ENCODE peak calls at places on chromosomes 1 and 21, in eight cellular contexts. One of them, this sample, is unnamed.

GRCh38 chr1:55352801-55353180 is 137.6 kb upstream of the USP24 start:
- DNase-seq in EL: no peak
- DNase-seq in activated CD4-positive, alpha-beta T cell treated with anti-CD3 and anti-CD28 coated beads for 1 hour: no peak
- DNase-seq in lower lobe of right lung: no peak
- DNase-seq in ecto neural progenitor cell: no peak
- DNase-seq in T-helper 22 cell: no peak
- DNase-seq in fibroblast of lung: no peak
- DNase-seq in NAMALWA: no peak
- DNase-seq in this sample: no peak

GRCh38 chr1:41767534-41767933 is 151.2 kb downstream of the HIVEP3 start:
- DNase-seq in NAMALWA: no peak
- DNase-seq in fibroblast of lung: no peak
- DNase-seq in T-helper 22 cell: no peak
- DNase-seq in activated CD4-positive, alpha-beta T cell treated with anti-CD3 and anti-CD28 coated beads for 1 hour: no peak
- DNase-seq in EL: no peak
- DNase-seq in lower lobe of right lung: no peak
- DNase-seq in ecto neural progenitor cell: no peak
- DNase-seq in this sample: no peak

GRCh38 chr21:37531402-37532042 is 164.9 kb downstream of the DYRK1A start:
- DNase-seq in T-helper 22 cell: no peak
- DNase-seq in lower lobe of right lung: peak; percentile 70
- DNase-seq in EL: no peak
- DNase-seq in ecto neural progenitor cell: no peak
- DNase-seq in activated CD4-positive, alpha-beta T cell treated with anti-CD3 and anti-CD28 coated beads for 1 hour: no peak
- DNase-seq in fibroblast of lung: no peak
- DNase-seq in NAMALWA: no peak
- DNase-seq in this sample: no peak

GRCh38 chr1:228362884-228363450 is 43.7 kb downstream of the TRIM11 start:
- DNase-seq in ecto neural progenitor cell: no peak
- DNase-seq in NAMALWA: no peak
- DNase-seq in EL: no peak
- DNase-seq in lower lobe of right lung: peak; percentile 9
- DNase-seq in fibroblast of lung: no peak
- DNase-seq in T-helper 22 cell: no peak
- DNase-seq in activated CD4-positive, alpha-beta T cell treated with anti-CD3 and anti-CD28 coated beads for 1 hour: no peak
- DNase-seq in this sample: no peak

GRCh38 chr1:21811875-21812305 is at the start of gene LDLRAD2:
- DNase-seq in T-helper 22 cell: no peak
- DNase-seq in lower lobe of right lung: no peak
- DNase-seq in fibroblast of lung: no peak
- DNase-seq in NAMALWA: no peak
- DNase-seq in EL: no peak
- DNase-seq in activated CD4-positive, alpha-beta T cell treated with anti-CD3 and anti-CD28 coated beads for 1 hour: no peak
- DNase-seq in ecto neural progenitor cell: no peak
- DNase-seq in this sample: no peak

GRCh38 chr1:223747838-223748335 is 35.5 kb downstream of the CAPN2 start:
- DNase-seq in ecto neural progenitor cell: no peak
- DNase-seq in lower lobe of right lung: no peak
- DNase-seq in EL: peak; percentile 44
- DNase-seq in NAMALWA: no peak
- DNase-seq in T-helper 22 cell: no peak
- DNase-seq in activated CD4-positive, alpha-beta T cell treated with anti-CD3 and anti-CD28 coated beads for 1 hour: no peak
- DNase-seq in fibroblast of lung: peak; percentile 72
- DNase-seq in this sample: no peak

GRCh38 chr21:45496968-45497845 is 45.0 kb downstream of the SLC19A1 start:
- DNase-seq in activated CD4-positive, alpha-beta T cell treated with anti-CD3 and anti-CD28 coated beads for 1 hour: no peak
- DNase-seq in fibroblast of lung: no peak
- DNase-seq in T-helper 22 cell: no peak
- DNase-seq in EL: no peak
- DNase-seq in lower lobe of right lung: peak; percentile 44
- DNase-seq in ecto neural progenitor cell: no peak
- DNase-seq in NAMALWA: no peak
- DNase-seq in this sample: no peak

GRCh38 chr1:6392081-6392879 is 1.3 kb downstream of the ACOT7 start:
- DNase-seq in activated CD4-positive, alpha-beta T cell treated with anti-CD3 and anti-CD28 coated beads for 1 hour: no peak
- DNase-seq in T-helper 22 cell: no peak
- DNase-seq in EL: no peak
- DNase-seq in NAMALWA: peak; percentile 59
- DNase-seq in lower lobe of right lung: no peak
- DNase-seq in fibroblast of lung: no peak
- DNase-seq in ecto neural progenitor cell: no peak
- DNase-seq in this sample: no peak

GRCh38 chr21:44293551-44294231 is 6.2 kb upstream of the PFKL start:
- DNase-seq in NAMALWA: no peak
- DNase-seq in fibroblast of lung: no peak
- DNase-seq in lower lobe of right lung: no peak
- DNase-seq in T-helper 22 cell: peak; percentile 30
- DNase-seq in activated CD4-positive, alpha-beta T cell treated with anti-CD3 and anti-CD28 coated beads for 1 hour: no peak
- DNase-seq in EL: no peak
- DNase-seq in ecto neural progenitor cell: no peak
- DNase-seq in this sample: peak; percentile 62

GRCh38 chr1:8136766-8137165 is 110.7 kb upstream of the ERRFI1 start:
- DNase-seq in ecto neural progenitor cell: no peak
- DNase-seq in EL: no peak
- DNase-seq in activated CD4-positive, alpha-beta T cell treated with anti-CD3 and anti-CD28 coated beads for 1 hour: no peak
- DNase-seq in lower lobe of right lung: no peak
- DNase-seq in T-helper 22 cell: no peak
- DNase-seq in fibroblast of lung: no peak
- DNase-seq in NAMALWA: no peak
- DNase-seq in this sample: no peak

GRCh38 chr1:226438007-226438406 is 30.1 kb upstream of the PARP1 start:
- DNase-seq in EL: no peak
- DNase-seq in ecto neural progenitor cell: no peak
- DNase-seq in T-helper 22 cell: no peak
- DNase-seq in NAMALWA: peak; percentile 52
- DNase-seq in lower lobe of right lung: no peak
- DNase-seq in fibroblast of lung: peak; percentile 11
- DNase-seq in activated CD4-positive, alpha-beta T cell treated with anti-CD3 and anti-CD28 coated beads for 1 hour: no peak
- DNase-seq in this sample: no peak

GRCh38 chr1:146032613-146033219 is 11.2 kb upstream of the HJV start:
- DNase-seq in NAMALWA: peak; percentile 91
- DNase-seq in lower lobe of right lung: no peak
- DNase-seq in T-helper 22 cell: no peak
- DNase-seq in ecto neural progenitor cell: peak; percentile 26
- DNase-seq in EL: peak; percentile 67
- DNase-seq in fibroblast of lung: peak; percentile 58
- DNase-seq in activated CD4-positive, alpha-beta T cell treated with anti-CD3 and anti-CD28 coated beads for 1 hour: no peak
- DNase-seq in this sample: peak; percentile 28

GRCh38 chr1:202349263-202349928 is 897 bp downstream of the PPP1R12B start:
- DNase-seq in lower lobe of right lung: no peak
- DNase-seq in fibroblast of lung: peak; percentile 75
- DNase-seq in T-helper 22 cell: no peak
- DNase-seq in NAMALWA: peak; percentile 59
- DNase-seq in activated CD4-positive, alpha-beta T cell treated with anti-CD3 and anti-CD28 coated beads for 1 hour: no peak
- DNase-seq in EL: no peak
- DNase-seq in ecto neural progenitor cell: no peak
- DNase-seq in this sample: no peak

GRCh38 chr1:116909511-116910378 is at the start of gene PTGFRN:
- DNase-seq in fibroblast of lung: peak; percentile 24
- DNase-seq in T-helper 22 cell: no peak
- DNase-seq in activated CD4-positive, alpha-beta T cell treated with anti-CD3 and anti-CD28 coated beads for 1 hour: no peak
- DNase-seq in lower lobe of right lung: peak; percentile 75
- DNase-seq in NAMALWA: no peak
- DNase-seq in ecto neural progenitor cell: peak; percentile 86
- DNase-seq in EL: peak; percentile 65
- DNase-seq in this sample: no peak

GRCh38 chr1:109713636-109714035 is 1.6 kb downstream of the GSTM5 start:
- DNase-seq in lower lobe of right lung: no peak
- DNase-seq in activated CD4-positive, alpha-beta T cell treated with anti-CD3 and anti-CD28 coated beads for 1 hour: no peak
- DNase-seq in ecto neural progenitor cell: no peak
- DNase-seq in T-helper 22 cell: no peak
- DNase-seq in NAMALWA: no peak
- DNase-seq in fibroblast of lung: no peak
- DNase-seq in EL: no peak
- DNase-seq in this sample: no peak

GRCh38 chr1:36692465-36692864 is 209.8 kb upstream of the CSF3R start:
- DNase-seq in EL: no peak
- DNase-seq in lower lobe of right lung: no peak
- DNase-seq in activated CD4-positive, alpha-beta T cell treated with anti-CD3 and anti-CD28 coated beads for 1 hour: no peak
- DNase-seq in NAMALWA: no peak
- DNase-seq in fibroblast of lung: no peak
- DNase-seq in ecto neural progenitor cell: no peak
- DNase-seq in T-helper 22 cell: no peak
- DNase-seq in this sample: no peak

GRCh38 chr1:14924455-14925325 is 228.9 kb upstream of the TMEM51 start:
- DNase-seq in T-helper 22 cell: no peak
- DNase-seq in NAMALWA: no peak
- DNase-seq in activated CD4-positive, alpha-beta T cell treated with anti-CD3 and anti-CD28 coated beads for 1 hour: no peak
- DNase-seq in fibroblast of lung: peak; percentile 50
- DNase-seq in ecto neural progenitor cell: peak; percentile 68
- DNase-seq in EL: peak; percentile 59
- DNase-seq in lower lobe of right lung: peak; percentile 69
- DNase-seq in this sample: no peak

GRCh38 chr1:75615664-75616435 is 4.9 kb upstream of the SLC44A5 start:
- DNase-seq in lower lobe of right lung: peak; percentile 47
- DNase-seq in NAMALWA: no peak
- DNase-seq in fibroblast of lung: peak; percentile 24
- DNase-seq in EL: peak; percentile 35
- DNase-seq in T-helper 22 cell: no peak
- DNase-seq in ecto neural progenitor cell: peak; percentile 73
- DNase-seq in activated CD4-positive, alpha-beta T cell treated with anti-CD3 and anti-CD28 coated beads for 1 hour: no peak
- DNase-seq in this sample: peak; percentile 27

GRCh38 chr1:26358411-26359384 is 4.8 kb upstream of the CRYBG2 start:
- DNase-seq in ecto neural progenitor cell: no peak
- DNase-seq in T-helper 22 cell: peak; percentile 80
- DNase-seq in fibroblast of lung: no peak
- DNase-seq in activated CD4-positive, alpha-beta T cell treated with anti-CD3 and anti-CD28 coated beads for 1 hour: peak; percentile 62
- DNase-seq in EL: no peak
- DNase-seq in NAMALWA: peak; percentile 37
- DNase-seq in lower lobe of right lung: no peak
- DNase-seq in this sample: peak; percentile 73

GRCh38 chr1:232792949-232793348 is 12.3 kb upstream of the MAP10 start:
- DNase-seq in NAMALWA: no peak
- DNase-seq in lower lobe of right lung: no peak
- DNase-seq in T-helper 22 cell: no peak
- DNase-seq in activated CD4-positive, alpha-beta T cell treated with anti-CD3 and anti-CD28 coated beads for 1 hour: no peak
- DNase-seq in EL: no peak
- DNase-seq in ecto neural progenitor cell: no peak
- DNase-seq in fibroblast of lung: no peak
- DNase-seq in this sample: no peak

GRCh38 chr1:196593955-196594354 is 14.3 kb downstream of the KCNT2 start:
- DNase-seq in activated CD4-positive, alpha-beta T cell treated with anti-CD3 and anti-CD28 coated beads for 1 hour: no peak
- DNase-seq in fibroblast of lung: no peak
- DNase-seq in EL: no peak
- DNase-seq in ecto neural progenitor cell: no peak
- DNase-seq in NAMALWA: no peak
- DNase-seq in lower lobe of right lung: no peak
- DNase-seq in T-helper 22 cell: no peak
- DNase-seq in this sample: no peak

GRCh38 chr1:155167166-155168104 is 5.7 kb downstream of the KRTCAP2 start:
- DNase-seq in fibroblast of lung: peak; percentile 83
- DNase-seq in lower lobe of right lung: peak; percentile 92
- DNase-seq in activated CD4-positive, alpha-beta T cell treated with anti-CD3 and anti-CD28 coated beads for 1 hour: peak; percentile 79
- DNase-seq in T-helper 22 cell: peak; percentile 61
- DNase-seq in EL: peak; percentile 84
- DNase-seq in NAMALWA: peak; percentile 96
- DNase-seq in ecto neural progenitor cell: peak; percentile 93
- DNase-seq in this sample: peak; percentile 91

GRCh38 chr21:32779983-32780382 is 8.4 kb upstream of the PAXBP1 start:
- DNase-seq in NAMALWA: peak; percentile 38
- DNase-seq in T-helper 22 cell: no peak
- DNase-seq in activated CD4-positive, alpha-beta T cell treated with anti-CD3 and anti-CD28 coated beads for 1 hour: no peak
- DNase-seq in EL: no peak
- DNase-seq in ecto neural progenitor cell: no peak
- DNase-seq in lower lobe of right lung: no peak
- DNase-seq in fibroblast of lung: no peak
- DNase-seq in this sample: no peak

GRCh38 chr1:192786617-192787016 is 22.2 kb upstream of the RGS2 start:
- DNase-seq in activated CD4-positive, alpha-beta T cell treated with anti-CD3 and anti-CD28 coated beads for 1 hour: no peak
- DNase-seq in T-helper 22 cell: no peak
- DNase-seq in NAMALWA: no peak
- DNase-seq in lower lobe of right lung: no peak
- DNase-seq in EL: no peak
- DNase-seq in fibroblast of lung: no peak
- DNase-seq in ecto neural progenitor cell: no peak
- DNase-seq in this sample: no peak

GRCh38 chr1:26791626-26792025 is 3.9 kb downstream of the PIGV start:
- DNase-seq in fibroblast of lung: no peak
- DNase-seq in NAMALWA: no peak
- DNase-seq in ecto neural progenitor cell: no peak
- DNase-seq in activated CD4-positive, alpha-beta T cell treated with anti-CD3 and anti-CD28 coated beads for 1 hour: no peak
- DNase-seq in EL: no peak
- DNase-seq in lower lobe of right lung: no peak
- DNase-seq in T-helper 22 cell: no peak
- DNase-seq in this sample: no peak

GRCh38 chr1:243917863-243918565 is 68.0 kb upstream of the AKT3 start:
- DNase-seq in ecto neural progenitor cell: no peak
- DNase-seq in lower lobe of right lung: no peak
- DNase-seq in NAMALWA: no peak
- DNase-seq in activated CD4-positive, alpha-beta T cell treated with anti-CD3 and anti-CD28 coated beads for 1 hour: no peak
- DNase-seq in fibroblast of lung: peak; percentile 37
- DNase-seq in EL: peak; percentile 59
- DNase-seq in T-helper 22 cell: no peak
- DNase-seq in this sample: peak; percentile 1

GRCh38 chr1:89972024-89972423 is 22.9 kb upstream of the ZNF326 start:
- DNase-seq in T-helper 22 cell: no peak
- DNase-seq in fibroblast of lung: no peak
- DNase-seq in EL: no peak
- DNase-seq in lower lobe of right lung: no peak
- DNase-seq in activated CD4-positive, alpha-beta T cell treated with anti-CD3 and anti-CD28 coated beads for 1 hour: no peak
- DNase-seq in ecto neural progenitor cell: no peak
- DNase-seq in NAMALWA: no peak
- DNase-seq in this sample: no peak

GRCh38 chr1:81111818-81112217 is 688.9 kb upstream of the ADGRL2 start:
- DNase-seq in lower lobe of right lung: no peak
- DNase-seq in fibroblast of lung: peak; percentile 68
- DNase-seq in EL: peak; percentile 42
- DNase-seq in activated CD4-positive, alpha-beta T cell treated with anti-CD3 and anti-CD28 coated beads for 1 hour: no peak
- DNase-seq in ecto neural progenitor cell: no peak
- DNase-seq in T-helper 22 cell: no peak
- DNase-seq in NAMALWA: no peak
- DNase-seq in this sample: no peak

GRCh38 chr1:18232052-18232451 is 124.5 kb downstream of the IGSF21 start:
- DNase-seq in T-helper 22 cell: no peak
- DNase-seq in NAMALWA: peak; percentile 19
- DNase-seq in fibroblast of lung: no peak
- DNase-seq in activated CD4-positive, alpha-beta T cell treated with anti-CD3 and anti-CD28 coated beads for 1 hour: no peak
- DNase-seq in lower lobe of right lung: no peak
- DNase-seq in EL: no peak
- DNase-seq in ecto neural progenitor cell: no peak
- DNase-seq in this sample: no peak

GRCh38 chr1:171868217-171868616 is 26.9 kb downstream of the DNM3 start:
- DNase-seq in T-helper 22 cell: no peak
- DNase-seq in activated CD4-positive, alpha-beta T cell treated with anti-CD3 and anti-CD28 coated beads for 1 hour: no peak
- DNase-seq in ecto neural progenitor cell: no peak
- DNase-seq in NAMALWA: no peak
- DNase-seq in fibroblast of lung: no peak
- DNase-seq in EL: peak; percentile 25
- DNase-seq in lower lobe of right lung: no peak
- DNase-seq in this sample: no peak

GRCh38 chr1:2789164-2789985 is 12.1 kb downstream of the TTC34 start:
- DNase-seq in fibroblast of lung: no peak
- DNase-seq in NAMALWA: no peak
- DNase-seq in lower lobe of right lung: peak; percentile 28
- DNase-seq in EL: no peak
- DNase-seq in ecto neural progenitor cell: no peak
- DNase-seq in activated CD4-positive, alpha-beta T cell treated with anti-CD3 and anti-CD28 coated beads for 1 hour: no peak
- DNase-seq in T-helper 22 cell: no peak
- DNase-seq in this sample: no peak